ENCODE peak calls at places on chromosomes 13 and 19, in seven cellular contexts. One of them, this sample, is unnamed.

GRCh38 chr19:49938662-49939061 is 9.4 kb upstream of the NUP62 start:
- DNase-seq in glutamatergic neuron: no peak
- DNase-seq in ovary: peak; percentile 70
- DNase-seq in upper lobe of left lung: no peak
- DNase-seq in left lung: peak; percentile 11
- DNase-seq in tibial nerve: no peak
- DNase-seq in AG10803: no peak
- DNase-seq in this sample: no peak

GRCh38 chr13:32300406-32300805 is 14.8 kb downstream of the ZAR1L start:
- DNase-seq in glutamatergic neuron: no peak
- DNase-seq in ovary: no peak
- DNase-seq in upper lobe of left lung: no peak
- DNase-seq in left lung: no peak
- DNase-seq in tibial nerve: no peak
- DNase-seq in AG10803: no peak
- DNase-seq in this sample: no peak

GRCh38 chr19:54002495-54003315 is 11.3 kb downstream of the CACNG6 start:
- DNase-seq in glutamatergic neuron: no peak
- DNase-seq in ovary: no peak
- DNase-seq in upper lobe of left lung: no peak
- DNase-seq in left lung: no peak
- DNase-seq in tibial nerve: no peak
- DNase-seq in AG10803: no peak
- DNase-seq in this sample: no peak

GRCh38 chr13:112836940-112837339 is 132.1 kb upstream of the MCF2L start:
- DNase-seq in glutamatergic neuron: no peak
- DNase-seq in ovary: no peak
- DNase-seq in upper lobe of left lung: no peak
- DNase-seq in left lung: no peak
- DNase-seq in tibial nerve: no peak
- DNase-seq in AG10803: no peak
- DNase-seq in this sample: no peak

GRCh38 chr19:37007587-37008220 is 70.5 kb upstream of the ZNF420 start:
- DNase-seq in glutamatergic neuron: peak; percentile 50
- DNase-seq in ovary: peak; percentile 62
- DNase-seq in upper lobe of left lung: no peak
- DNase-seq in left lung: peak; percentile 81
- DNase-seq in tibial nerve: no peak
- DNase-seq in AG10803: peak; percentile 43
- DNase-seq in this sample: no peak

GRCh38 chr13:32383836-32384618 is 43.9 kb downstream of the N4BP2L1 start:
- DNase-seq in glutamatergic neuron: no peak
- DNase-seq in ovary: no peak
- DNase-seq in upper lobe of left lung: no peak
- DNase-seq in left lung: no peak
- DNase-seq in tibial nerve: no peak
- DNase-seq in AG10803: no peak
- DNase-seq in this sample: no peak

GRCh38 chr19:53659292-53659691 is 27.5 kb downstream of the DPRX start:
- DNase-seq in glutamatergic neuron: no peak
- DNase-seq in ovary: no peak
- DNase-seq in upper lobe of left lung: peak; percentile 31
- DNase-seq in left lung: no peak
- DNase-seq in tibial nerve: no peak
- DNase-seq in AG10803: no peak
- DNase-seq in this sample: peak; percentile 18

GRCh38 chr19:30208661-30209060 is 163.5 kb upstream of the ZNF536 start:
- DNase-seq in glutamatergic neuron: no peak
- DNase-seq in ovary: no peak
- DNase-seq in upper lobe of left lung: no peak
- DNase-seq in left lung: no peak
- DNase-seq in tibial nerve: no peak
- DNase-seq in AG10803: no peak
- DNase-seq in this sample: no peak

GRCh38 chr19:50464348-50464747 is 12.0 kb upstream of the EMC10 start:
- DNase-seq in glutamatergic neuron: no peak
- DNase-seq in ovary: no peak
- DNase-seq in upper lobe of left lung: no peak
- DNase-seq in left lung: peak; percentile 76
- DNase-seq in tibial nerve: no peak
- DNase-seq in AG10803: no peak
- DNase-seq in this sample: no peak

GRCh38 chr19:22882797-22883196 is 50.7 kb downstream of the ZNF723 start:
- DNase-seq in glutamatergic neuron: no peak
- DNase-seq in ovary: no peak
- DNase-seq in upper lobe of left lung: no peak
- DNase-seq in left lung: no peak
- DNase-seq in tibial nerve: no peak
- DNase-seq in AG10803: peak; percentile 4
- DNase-seq in this sample: no peak

GRCh38 chr13:20024706-20025105 is 66.2 kb downstream of the ZMYM2 start:
- DNase-seq in glutamatergic neuron: no peak
- DNase-seq in ovary: no peak
- DNase-seq in upper lobe of left lung: no peak
- DNase-seq in left lung: no peak
- DNase-seq in tibial nerve: no peak
- DNase-seq in AG10803: no peak
- DNase-seq in this sample: no peak

GRCh38 chr19:8238251-8238650 is 29.1 kb downstream of the CERS4 start:
- DNase-seq in glutamatergic neuron: no peak
- DNase-seq in ovary: no peak
- DNase-seq in upper lobe of left lung: no peak
- DNase-seq in left lung: no peak
- DNase-seq in tibial nerve: no peak
- DNase-seq in AG10803: no peak
- DNase-seq in this sample: no peak

GRCh38 chr13:110344320-110344719 is 37.2 kb downstream of the COL4A2 start:
- DNase-seq in glutamatergic neuron: no peak
- DNase-seq in ovary: no peak
- DNase-seq in upper lobe of left lung: no peak
- DNase-seq in left lung: no peak
- DNase-seq in tibial nerve: no peak
- DNase-seq in AG10803: no peak
- DNase-seq in this sample: no peak

GRCh38 chr13:111344471-111345191 is 24.2 kb downstream of the TEX29 start:
- DNase-seq in glutamatergic neuron: peak; percentile 70
- DNase-seq in ovary: no peak
- DNase-seq in upper lobe of left lung: peak; percentile 91
- DNase-seq in left lung: peak; percentile 82
- DNase-seq in tibial nerve: no peak
- DNase-seq in AG10803: peak; percentile 57
- DNase-seq in this sample: peak; percentile 27
- TF ChIP-seq CTCF in glutamatergic neuron: peak; percentile 67
- TF ChIP-seq CTCF in ovary: no peak
- TF ChIP-seq CTCF in upper lobe of left lung: peak; percentile 67
- TF ChIP-seq CTCF in left lung: peak; percentile 27
- TF ChIP-seq CTCF in tibial nerve: no peak
- TF ChIP-seq CTCF in AG10803: peak; percentile 51
- TF ChIP-seq CTCF in this sample: peak; percentile 52

DNA sequence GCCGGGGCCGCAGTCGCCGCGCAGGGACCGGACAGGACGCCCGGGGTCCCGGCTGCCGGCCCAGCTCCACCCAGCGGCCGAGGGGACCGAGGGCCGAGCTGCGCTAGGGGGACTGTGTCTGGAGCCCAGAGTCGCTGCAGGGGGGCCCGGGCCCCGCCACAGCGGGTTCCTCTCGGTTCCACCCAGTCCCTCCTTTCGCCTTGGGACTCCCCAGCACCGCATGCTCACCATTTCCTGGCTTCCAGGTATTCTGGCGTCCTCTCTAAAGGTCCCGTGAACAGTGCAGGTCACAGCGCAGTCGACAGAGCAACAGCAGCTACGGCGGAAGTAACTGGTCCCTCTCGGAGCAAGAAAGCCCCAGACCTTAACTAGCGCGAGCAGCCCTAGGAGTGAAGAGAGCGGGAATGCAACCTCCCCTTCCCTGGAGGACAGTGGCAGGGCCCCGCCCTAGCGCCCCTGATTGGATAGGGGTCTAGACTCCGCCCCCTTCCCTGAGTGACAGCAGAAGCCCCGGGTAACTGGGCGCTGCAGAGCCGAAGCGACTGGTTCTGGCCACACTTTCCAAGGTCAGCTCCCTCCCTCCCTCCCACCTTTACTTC is at the start of gene ZNF878:
- DNase-seq in glutamatergic neuron: peak; percentile 95
- DNase-seq in ovary: peak; percentile 90
- DNase-seq in upper lobe of left lung: peak; percentile 96
- DNase-seq in left lung: peak; percentile 93
- DNase-seq in tibial nerve: peak; percentile 73
- DNase-seq in AG10803: peak; percentile 75
- DNase-seq in this sample: peak; percentile 90
- TF ChIP-seq CTCF in glutamatergic neuron: no peak
- TF ChIP-seq CTCF in ovary: no peak
- TF ChIP-seq CTCF in upper lobe of left lung: peak; percentile 31
- TF ChIP-seq CTCF in left lung: no peak
- TF ChIP-seq CTCF in tibial nerve: no peak
- TF ChIP-seq CTCF in AG10803: peak; percentile 9
- TF ChIP-seq CTCF in this sample: peak; percentile 46

DNA sequence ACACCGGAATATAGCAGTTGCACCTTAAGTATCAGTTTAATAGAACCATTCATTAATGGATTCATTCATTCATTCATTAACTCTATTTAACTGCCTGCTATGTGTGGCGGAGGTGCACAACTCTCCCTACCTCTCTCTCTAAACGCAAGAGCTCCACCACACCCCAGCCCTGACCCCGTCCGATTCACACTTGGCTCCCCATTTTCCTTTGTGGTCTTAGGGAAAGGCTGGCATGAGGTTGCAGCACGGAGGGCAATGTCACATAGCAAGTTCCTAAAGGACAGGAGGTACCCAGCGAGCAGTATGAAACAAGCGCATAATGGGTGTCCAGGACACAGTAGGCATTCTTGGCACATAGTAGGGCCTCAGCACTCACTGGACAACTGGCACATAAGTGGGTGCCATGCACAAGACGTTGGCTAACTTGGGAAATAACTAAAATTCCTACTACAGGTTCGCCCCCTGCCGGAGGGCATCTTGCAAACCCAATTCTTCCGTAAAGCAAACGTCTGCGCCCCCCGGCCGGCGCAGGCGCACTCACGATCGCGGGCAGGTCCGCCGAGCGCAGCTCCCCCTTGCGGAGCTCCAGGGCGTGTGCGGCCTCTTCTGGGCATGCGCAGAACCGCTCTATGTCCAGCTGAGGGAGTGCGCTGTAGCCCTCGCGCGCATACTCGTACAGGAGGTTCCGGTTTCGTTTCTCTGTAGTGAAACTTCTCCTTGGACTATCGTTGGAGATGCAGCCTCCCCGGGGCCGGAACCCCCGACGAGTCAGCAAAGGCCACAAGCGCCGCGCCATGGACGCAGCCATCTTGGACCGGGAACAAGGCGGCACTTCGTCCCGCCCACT is at the start of gene SARS2:
- DNase-seq in glutamatergic neuron: peak; percentile 90
- DNase-seq in ovary: peak; percentile 91
- DNase-seq in upper lobe of left lung: peak; percentile 94
- DNase-seq in left lung: peak; percentile 97
- DNase-seq in tibial nerve: peak; percentile 78
- DNase-seq in AG10803: peak; percentile 92
- DNase-seq in this sample: peak; percentile 92
- TF ChIP-seq CTCF in glutamatergic neuron: peak; percentile 99
- TF ChIP-seq CTCF in ovary: peak; percentile 99
- TF ChIP-seq CTCF in upper lobe of left lung: peak; percentile 99
- TF ChIP-seq CTCF in left lung: peak; percentile 100
- TF ChIP-seq CTCF in tibial nerve: peak; percentile 99
- TF ChIP-seq CTCF in AG10803: peak; percentile 85
- TF ChIP-seq CTCF in this sample: peak; percentile 100

DNA sequence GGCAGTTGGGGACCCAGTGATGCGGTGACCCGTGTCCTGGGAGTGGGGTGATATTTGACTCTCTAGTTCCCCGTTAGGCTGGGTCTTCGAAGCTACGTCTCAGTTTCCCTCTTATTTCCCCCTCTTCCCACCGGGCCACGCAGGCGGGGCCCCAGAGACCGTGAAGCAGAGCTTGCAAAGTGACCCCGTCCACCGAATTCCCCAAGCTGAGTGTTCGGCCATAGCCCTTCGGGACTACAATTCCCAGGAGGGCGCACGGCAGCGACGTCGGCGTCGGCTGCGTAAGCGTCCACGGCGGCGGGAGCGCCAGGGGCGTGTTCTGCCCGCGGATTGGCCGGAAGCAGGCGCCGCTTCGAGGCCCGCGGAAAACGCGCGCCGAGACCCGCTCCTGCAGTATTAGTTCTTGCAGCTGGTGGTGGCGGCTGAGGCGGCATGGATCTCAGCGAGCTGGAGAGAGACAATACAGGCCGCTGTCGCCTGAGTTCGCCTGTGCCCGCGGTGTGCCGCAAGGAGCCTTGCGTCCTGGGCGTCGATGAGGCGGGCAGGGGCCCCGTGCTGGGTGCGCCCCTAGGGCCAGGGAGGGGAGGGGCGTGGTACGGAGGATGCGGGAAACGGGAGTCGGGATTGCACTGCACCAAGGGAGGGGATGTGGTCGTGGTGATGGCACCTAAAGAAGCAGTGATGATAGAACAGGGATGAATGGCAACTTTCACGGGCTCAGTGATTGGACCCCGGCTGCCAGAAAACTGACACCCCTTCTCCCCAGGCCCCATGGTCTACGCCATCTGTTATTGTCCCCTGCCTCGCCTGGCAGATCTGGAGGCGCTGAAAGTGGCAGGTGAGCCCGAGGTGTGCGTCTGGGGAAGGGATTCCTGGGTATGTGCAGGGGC is at the start of gene RNASEH2A:
- DNase-seq in glutamatergic neuron: peak; percentile 91
- DNase-seq in ovary: peak; percentile 83
- DNase-seq in upper lobe of left lung: peak; percentile 93
- DNase-seq in left lung: peak; percentile 98
- DNase-seq in tibial nerve: peak; percentile 78
- DNase-seq in AG10803: peak; percentile 88
- DNase-seq in this sample: peak; percentile 75
- TF ChIP-seq CTCF in glutamatergic neuron: no peak
- TF ChIP-seq CTCF in ovary: no peak
- TF ChIP-seq CTCF in upper lobe of left lung: peak; percentile 26
- TF ChIP-seq CTCF in left lung: no peak
- TF ChIP-seq CTCF in tibial nerve: no peak
- TF ChIP-seq CTCF in AG10803: no peak
- TF ChIP-seq CTCF in this sample: no peak

GRCh38 chr13:63636231-63636993 is 2220.8 kb upstream of the PCDH20 start:
- DNase-seq in glutamatergic neuron: no peak
- DNase-seq in ovary: no peak
- DNase-seq in upper lobe of left lung: no peak
- DNase-seq in left lung: no peak
- DNase-seq in tibial nerve: no peak
- DNase-seq in AG10803: no peak
- DNase-seq in this sample: no peak
- TF ChIP-seq CTCF in glutamatergic neuron: peak; percentile 31
- TF ChIP-seq CTCF in ovary: no peak
- TF ChIP-seq CTCF in upper lobe of left lung: no peak
- TF ChIP-seq CTCF in left lung: no peak
- TF ChIP-seq CTCF in tibial nerve: no peak
- TF ChIP-seq CTCF in AG10803: no peak
- TF ChIP-seq CTCF in this sample: peak; percentile 30

GRCh38 chr13:44180876-44181536 is 192.6 kb upstream of the SERP2 start:
- DNase-seq in glutamatergic neuron: no peak
- DNase-seq in ovary: no peak
- DNase-seq in upper lobe of left lung: no peak
- DNase-seq in left lung: no peak
- DNase-seq in tibial nerve: no peak
- DNase-seq in AG10803: no peak
- DNase-seq in this sample: no peak
- TF ChIP-seq CTCF in glutamatergic neuron: no peak
- TF ChIP-seq CTCF in ovary: no peak
- TF ChIP-seq CTCF in upper lobe of left lung: no peak
- TF ChIP-seq CTCF in left lung: no peak
- TF ChIP-seq CTCF in tibial nerve: no peak
- TF ChIP-seq CTCF in AG10803: no peak
- TF ChIP-seq CTCF in this sample: no peak

GRCh38 chr13:76758257-76758656 is 127.9 kb downstream of the KCTD12 start:
- DNase-seq in glutamatergic neuron: no peak
- DNase-seq in ovary: no peak
- DNase-seq in upper lobe of left lung: no peak
- DNase-seq in left lung: no peak
- DNase-seq in tibial nerve: no peak
- DNase-seq in AG10803: no peak
- DNase-seq in this sample: no peak
- TF ChIP-seq CTCF in glutamatergic neuron: no peak
- TF ChIP-seq CTCF in ovary: no peak
- TF ChIP-seq CTCF in upper lobe of left lung: no peak
- TF ChIP-seq CTCF in left lung: no peak
- TF ChIP-seq CTCF in tibial nerve: no peak
- TF ChIP-seq CTCF in AG10803: no peak
- TF ChIP-seq CTCF in this sample: no peak

This sample was measured in progenitor cell of endocrine pancreas.